ENCODE peak calls at places on chromosomes 5 and 9, in four cellular contexts. One of them, this sample, is unnamed.

GRCh38 chr5:1444361-1445189 is 665 bp downstream of the SLC6A3 start:
- DNase-seq in K562: no peak
- DNase-seq in neural progenitor cell: peak
- DNase-seq in choroid plexus epithelial cell: no peak
- DNase-seq in this sample: no peak

GRCh38 chr5:180313677-180314076 is 21.8 kb upstream of the MAPK9 start:
- DNase-seq in K562: peak
- DNase-seq in neural progenitor cell: no peak
- DNase-seq in choroid plexus epithelial cell: no peak
- DNase-seq in this sample: no peak

GRCh38 chr9:123420560-123421210 is 64.7 kb downstream of the CRB2 start:
- DNase-seq in K562: no peak
- DNase-seq in choroid plexus epithelial cell: no peak
- DNase-seq in neural progenitor cell: peak
- DNase-seq in this sample: no peak

GRCh38 chr9:121154782-121155181 is 46.9 kb downstream of the RAB14 start:
- DNase-seq in K562: peak
- DNase-seq in neural progenitor cell: no peak
- DNase-seq in choroid plexus epithelial cell: peak
- DNase-seq in this sample: no peak

GRCh38 chr9:94153905-94154304 is 69.6 kb downstream of the PTPDC1 start:
- DNase-seq in neural progenitor cell: no peak
- DNase-seq in K562: no peak
- DNase-seq in choroid plexus epithelial cell: no peak
- DNase-seq in this sample: no peak

GRCh38 chr9:129968690-129969485 is 74.1 kb downstream of the FNBP1 start:
- DNase-seq in K562: no peak
- DNase-seq in neural progenitor cell: no peak
- DNase-seq in choroid plexus epithelial cell: peak
- DNase-seq in this sample: no peak

GRCh38 chr5:96001262-96001661 is 39.6 kb upstream of the ELL2 start:
- DNase-seq in choroid plexus epithelial cell: peak
- DNase-seq in K562: no peak
- DNase-seq in neural progenitor cell: no peak
- DNase-seq in this sample: no peak

GRCh38 chr9:127838375-127839078 is 15.9 kb downstream of the ENG start:
- DNase-seq in K562: no peak
- DNase-seq in neural progenitor cell: no peak
- DNase-seq in choroid plexus epithelial cell: peak
- DNase-seq in this sample: peak

GRCh38 chr5:54883374-54884194 is 101.8 kb downstream of the ESM1 start:
- DNase-seq in neural progenitor cell: peak
- DNase-seq in K562: peak
- DNase-seq in choroid plexus epithelial cell: peak
- DNase-seq in this sample: no peak

GRCh38 chr5:69048233-69048632 is 45.6 kb upstream of the SLC30A5 start:
- DNase-seq in choroid plexus epithelial cell: no peak
- DNase-seq in K562: no peak
- DNase-seq in neural progenitor cell: peak
- DNase-seq in this sample: no peak
- TF ChIP-seq CTCF in choroid plexus epithelial cell: peak
- TF ChIP-seq CTCF in K562: peak
- TF ChIP-seq CTCF in neural progenitor cell: peak
- TF ChIP-seq CTCF in this sample: peak

DNA sequence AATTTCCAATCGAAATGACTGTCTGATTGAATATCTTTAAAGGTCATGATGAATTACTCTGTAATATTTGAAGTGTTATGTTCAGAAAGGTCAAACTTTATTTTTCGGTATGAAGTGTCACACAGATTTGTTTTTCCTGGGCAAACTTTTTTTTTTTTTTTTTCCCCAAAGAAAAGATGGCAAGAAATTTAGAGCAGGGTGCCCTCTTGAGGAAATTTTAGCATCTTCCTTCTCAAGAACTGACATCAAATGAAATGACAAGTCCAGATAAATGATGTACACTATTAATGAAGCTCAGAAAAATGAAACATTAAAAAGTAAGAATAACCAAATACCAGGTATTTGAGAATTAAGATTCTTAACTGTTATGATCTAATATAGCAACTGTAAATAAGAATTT is 123.6 kb downstream of the INVS start:
- DNase-seq in choroid plexus epithelial cell: peak
- DNase-seq in K562: no peak
- DNase-seq in neural progenitor cell: peak
- DNase-seq in this sample: no peak
- TF ChIP-seq CTCF in choroid plexus epithelial cell: peak
- TF ChIP-seq CTCF in K562: peak
- TF ChIP-seq CTCF in neural progenitor cell: peak
- TF ChIP-seq CTCF in this sample: peak

GRCh38 chr9:132768932-132769894 is 98.9 kb downstream of the GTF3C4 start:
- DNase-seq in neural progenitor cell: peak
- DNase-seq in K562: peak
- DNase-seq in choroid plexus epithelial cell: peak
- DNase-seq in this sample: peak
- TF ChIP-seq CTCF in neural progenitor cell: peak
- TF ChIP-seq CTCF in K562: peak
- TF ChIP-seq CTCF in choroid plexus epithelial cell: peak
- TF ChIP-seq CTCF in this sample: peak

GRCh38 chr5:126599499-126599898 is 1.2 kb upstream of the PHAX start:
- DNase-seq in K562: no peak
- DNase-seq in choroid plexus epithelial cell: no peak
- DNase-seq in neural progenitor cell: no peak
- DNase-seq in this sample: peak

GRCh38 chr5:126594077-126594476 is 942 bp downstream of the ALDH7A1 start:
- DNase-seq in neural progenitor cell: peak
- DNase-seq in choroid plexus epithelial cell: peak
- DNase-seq in K562: no peak
- DNase-seq in this sample: peak

GRCh38 chr5:126597156-126597555 is 2.1 kb upstream of the ALDH7A1 start:
- DNase-seq in K562: no peak
- DNase-seq in choroid plexus epithelial cell: peak
- DNase-seq in neural progenitor cell: no peak
- DNase-seq in this sample: no peak

GRCh38 chr5:126594676-126595485 is at the start of gene ALDH7A1:
- DNase-seq in K562: no peak
- DNase-seq in neural progenitor cell: peak
- DNase-seq in choroid plexus epithelial cell: peak
- DNase-seq in this sample: peak

GRCh38 chr5:126595486-126596083 is 566 bp upstream of the ALDH7A1 start:
- DNase-seq in choroid plexus epithelial cell: no peak
- DNase-seq in K562: no peak
- DNase-seq in neural progenitor cell: no peak
- DNase-seq in this sample: peak
- TF ChIP-seq CTCF in choroid plexus epithelial cell: no peak
- TF ChIP-seq CTCF in K562: no peak
- TF ChIP-seq CTCF in neural progenitor cell: no peak
- TF ChIP-seq CTCF in this sample: no peak

GRCh38 chr9:111720170-111720569 is 58.8 kb downstream of the GNG10 start:
- DNase-seq in K562: no peak
- DNase-seq in choroid plexus epithelial cell: peak
- DNase-seq in neural progenitor cell: no peak
- DNase-seq in this sample: no peak
- TF ChIP-seq CTCF in K562: no peak
- TF ChIP-seq CTCF in choroid plexus epithelial cell: no peak
- TF ChIP-seq CTCF in neural progenitor cell: no peak
- TF ChIP-seq CTCF in this sample: no peak

GRCh38 chr9:135480071-135480941 is 724 bp downstream of the PPP1R26 start:
- DNase-seq in neural progenitor cell: peak
- DNase-seq in K562: peak
- DNase-seq in choroid plexus epithelial cell: peak
- DNase-seq in this sample: no peak

GRCh38 chr9:135478191-135478590 is 1.4 kb upstream of the PPP1R26 start:
- DNase-seq in K562: no peak
- DNase-seq in neural progenitor cell: no peak
- DNase-seq in choroid plexus epithelial cell: no peak
- DNase-seq in this sample: no peak

GRCh38 chr9:135479469-135480052 is at the start of gene PPP1R26:
- DNase-seq in neural progenitor cell: peak
- DNase-seq in choroid plexus epithelial cell: no peak
- DNase-seq in K562: peak
- DNase-seq in this sample: no peak

GRCh38 chr9:135480942-135481315 is 1.3 kb downstream of the PPP1R26 start:
- DNase-seq in neural progenitor cell: no peak
- DNase-seq in choroid plexus epithelial cell: no peak
- DNase-seq in K562: peak
- DNase-seq in this sample: no peak

GRCh38 chr9:135478858-135479468 is 619 bp upstream of the PPP1R26 start:
- DNase-seq in choroid plexus epithelial cell: no peak
- DNase-seq in neural progenitor cell: peak
- DNase-seq in K562: peak
- DNase-seq in this sample: no peak
- TF ChIP-seq CTCF in choroid plexus epithelial cell: peak
- TF ChIP-seq CTCF in neural progenitor cell: peak
- TF ChIP-seq CTCF in K562: peak
- TF ChIP-seq CTCF in this sample: peak

GRCh38 chr5:107320851-107321250 is 349.9 kb downstream of the EFNA5 start:
- DNase-seq in K562: no peak
- DNase-seq in neural progenitor cell: no peak
- DNase-seq in choroid plexus epithelial cell: no peak
- DNase-seq in this sample: no peak
- TF ChIP-seq CTCF in K562: no peak
- TF ChIP-seq CTCF in neural progenitor cell: no peak
- TF ChIP-seq CTCF in choroid plexus epithelial cell: no peak
- TF ChIP-seq CTCF in this sample: no peak

DNA sequence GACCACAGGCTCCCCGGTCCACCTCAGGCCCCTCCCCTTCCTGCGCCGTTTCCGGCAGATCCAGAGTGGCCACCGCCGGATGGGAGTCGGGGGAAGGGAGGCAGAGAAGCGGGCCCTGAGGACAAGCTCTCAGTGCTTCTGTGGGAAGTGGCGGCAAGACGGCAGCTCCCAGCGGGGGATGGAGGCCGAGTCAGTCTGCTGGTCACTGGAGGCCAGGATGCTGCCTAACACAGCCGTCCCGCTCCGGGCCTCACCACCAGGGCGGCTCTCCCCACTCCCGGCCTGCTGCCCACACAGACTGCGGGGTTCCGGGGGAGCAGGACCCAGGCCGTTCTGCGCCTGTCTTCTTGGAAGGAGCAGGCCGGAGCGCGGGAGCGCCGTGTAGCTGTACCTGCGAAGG is 31.4 kb downstream of the FXN start:
- DNase-seq in neural progenitor cell: no peak
- DNase-seq in choroid plexus epithelial cell: no peak
- DNase-seq in K562: peak
- DNase-seq in this sample: no peak
- TF ChIP-seq CTCF in neural progenitor cell: no peak
- TF ChIP-seq CTCF in choroid plexus epithelial cell: no peak
- TF ChIP-seq CTCF in K562: no peak
- TF ChIP-seq CTCF in this sample: no peak

GRCh38 chr5:35003018-35003957 is 44.5 kb downstream of the AGXT2 start:
- DNase-seq in K562: peak
- DNase-seq in neural progenitor cell: peak
- DNase-seq in choroid plexus epithelial cell: peak
- DNase-seq in this sample: peak
- TF ChIP-seq CTCF in K562: peak
- TF ChIP-seq CTCF in neural progenitor cell: peak
- TF ChIP-seq CTCF in choroid plexus epithelial cell: peak
- TF ChIP-seq CTCF in this sample: peak

GRCh38 chr5:41637869-41638268 is 127.5 kb upstream of the PLCXD3 start:
- DNase-seq in neural progenitor cell: no peak
- DNase-seq in choroid plexus epithelial cell: peak
- DNase-seq in K562: no peak
- DNase-seq in this sample: no peak
- TF ChIP-seq CTCF in neural progenitor cell: peak
- TF ChIP-seq CTCF in choroid plexus epithelial cell: peak
- TF ChIP-seq CTCF in K562: no peak
- TF ChIP-seq CTCF in this sample: peak